ENCODE peak calls at places on chromosomes 5 and 9, in five cellular contexts. One of them, this sample, is unnamed.

GRCh38 chr9:5479994-5480694 is 29.8 kb downstream of the CD274 start:
- DNase-seq in activated CD8-positive, alpha-beta memory T cell treated with anti-CD3 and anti-CD28 coated beads for 1 hour: no peak
- DNase-seq in hippocampal formation: no peak
- DNase-seq in psoas muscle: no peak
- DNase-seq in fibroblast of pulmonary artery: no peak
- DNase-seq in this sample: no peak

GRCh38 chr5:173477320-173478055 is 139.0 kb downstream of the BOD1 start:
- DNase-seq in fibroblast of pulmonary artery: peak
- DNase-seq in hippocampal formation: no peak
- DNase-seq in psoas muscle: no peak
- DNase-seq in activated CD8-positive, alpha-beta memory T cell treated with anti-CD3 and anti-CD28 coated beads for 1 hour: no peak
- DNase-seq in this sample: no peak

GRCh38 chr5:130400091-130400490 is 495.8 kb downstream of the CHSY3 start:
- DNase-seq in activated CD8-positive, alpha-beta memory T cell treated with anti-CD3 and anti-CD28 coated beads for 1 hour: no peak
- DNase-seq in psoas muscle: no peak
- DNase-seq in hippocampal formation: no peak
- DNase-seq in fibroblast of pulmonary artery: peak
- DNase-seq in this sample: no peak

GRCh38 chr9:15617782-15618181 is 64.9 kb downstream of the CCDC171 start:
- DNase-seq in activated CD8-positive, alpha-beta memory T cell treated with anti-CD3 and anti-CD28 coated beads for 1 hour: no peak
- DNase-seq in fibroblast of pulmonary artery: no peak
- DNase-seq in hippocampal formation: no peak
- DNase-seq in psoas muscle: no peak
- DNase-seq in this sample: no peak

GRCh38 chr5:149776376-149777305 is 46.5 kb downstream of the PPARGC1B start:
- DNase-seq in activated CD8-positive, alpha-beta memory T cell treated with anti-CD3 and anti-CD28 coated beads for 1 hour: no peak
- DNase-seq in psoas muscle: no peak
- DNase-seq in fibroblast of pulmonary artery: no peak
- DNase-seq in hippocampal formation: no peak
- DNase-seq in this sample: no peak

GRCh38 chr9:96169901-96170300 is 132.1 kb downstream of the HSD17B3 start:
- DNase-seq in fibroblast of pulmonary artery: no peak
- DNase-seq in psoas muscle: no peak
- DNase-seq in hippocampal formation: no peak
- DNase-seq in activated CD8-positive, alpha-beta memory T cell treated with anti-CD3 and anti-CD28 coated beads for 1 hour: no peak
- DNase-seq in this sample: no peak

GRCh38 chr5:12623408-12623807 is 719.2 kb upstream of the CTNND2 start:
- DNase-seq in hippocampal formation: no peak
- DNase-seq in psoas muscle: no peak
- DNase-seq in activated CD8-positive, alpha-beta memory T cell treated with anti-CD3 and anti-CD28 coated beads for 1 hour: no peak
- DNase-seq in fibroblast of pulmonary artery: no peak
- DNase-seq in this sample: no peak

GRCh38 chr5:112417931-112418358 is 1.1 kb downstream of the EPB41L4A start:
- DNase-seq in fibroblast of pulmonary artery: peak
- DNase-seq in psoas muscle: peak
- DNase-seq in hippocampal formation: peak
- DNase-seq in activated CD8-positive, alpha-beta memory T cell treated with anti-CD3 and anti-CD28 coated beads for 1 hour: no peak
- DNase-seq in this sample: no peak

GRCh38 chr9:123401879-123402513 is 46.0 kb downstream of the CRB2 start:
- DNase-seq in hippocampal formation: no peak
- DNase-seq in fibroblast of pulmonary artery: peak
- DNase-seq in psoas muscle: no peak
- DNase-seq in activated CD8-positive, alpha-beta memory T cell treated with anti-CD3 and anti-CD28 coated beads for 1 hour: no peak
- DNase-seq in this sample: no peak

GRCh38 chr5:54785729-54786548 is 199.5 kb downstream of the ESM1 start:
- DNase-seq in activated CD8-positive, alpha-beta memory T cell treated with anti-CD3 and anti-CD28 coated beads for 1 hour: no peak
- DNase-seq in psoas muscle: no peak
- DNase-seq in hippocampal formation: peak
- DNase-seq in fibroblast of pulmonary artery: peak
- DNase-seq in this sample: peak

GRCh38 chr9:114789006-114789405 is 16.8 kb downstream of the TNFSF15 start:
- DNase-seq in activated CD8-positive, alpha-beta memory T cell treated with anti-CD3 and anti-CD28 coated beads for 1 hour: no peak
- DNase-seq in fibroblast of pulmonary artery: no peak
- DNase-seq in psoas muscle: no peak
- DNase-seq in hippocampal formation: no peak
- DNase-seq in this sample: no peak